ENCODE peak calls at places on chromosomes 13 and 19, in five cellular contexts. T, O, Y, D and P are unnamed samples. For H3K27me3, the result is how much of the 10 kb centered on the place peaks cover.

GRCh38 chr19:35733180-35734125 is 8.8 kb downstream of the IGFLR1 start:
- DNase-seq in T (no peak), O (no peak), Y (no peak), D (no peak), P (no peak)

GRCh38 chr19:33622809-33623511 is 1.2 kb downstream of the CHST8 start:
- DNase-seq in T (no peak), O (no peak), Y (no peak), D (no peak), P (no peak)

GRCh38 chr13:31476266-31476665 is 263.1 kb upstream of the RXFP2 start:
- DNase-seq in T (no peak), O (peak), Y (no peak), D (no peak), P (no peak)

GRCh38 chr19:48445256-48445605 is 552 bp upstream of the GRWD1 start:
- DNase-seq in T (no peak), O (peak), Y (no peak), D (no peak), P (peak)

GRCh38 chr13:31461923-31462322 is 262.1 kb downstream of the B3GLCT start:
- DNase-seq in T (no peak), O (no peak), Y (no peak), D (no peak), P (no peak)

GRCh38 chr13:75264611-75265010 is 217.4 kb downstream of the TBC1D4 start:
- DNase-seq in T (no peak), O (no peak), Y (no peak), D (no peak), P (no peak)

GRCh38 chr13:111554539-111555267 is 234.3 kb downstream of the TEX29 start:
- DNase-seq in T (no peak), O (no peak), Y (no peak), D (no peak), P (no peak)

GRCh38 chr19:8204961-8205360 is 4.2 kb upstream of the CERS4 start:
- DNase-seq in T (no peak), O (no peak), Y (no peak), D (no peak), P (no peak)

GRCh38 chr19:58059003-58059671 is at the start of gene ZNF135:
- DNase-seq in T (peak), O (peak), Y (peak), D (peak), P (peak)

GRCh38 chr19:56139847-56140582 is 1.1 kb upstream of the ZNF444 start:
- DNase-seq in T (no peak), O (no peak), Y (no peak), D (no peak), P (no peak)

GRCh38 chr19:6222884-6223283 is 56.9 kb downstream of the MLLT1 start:
- DNase-seq in T (no peak), O (no peak), Y (no peak), D (no peak), P (peak)

GRCh38 chr13:91623151-91623550 is 224.7 kb downstream of the GPC5 start:
- DNase-seq in T (no peak), O (no peak), Y (no peak), D (no peak), P (no peak)

GRCh38 chr13:51801631-51802099 is 2.3 kb downstream of the DHRS12 start:
- DNase-seq in T (peak), O (no peak), Y (peak), D (peak), P (no peak)

GRCh38 chr13:19927117-19927734 is 31.3 kb upstream of the ZMYM2 start:
- DNase-seq in T (no peak), O (peak), Y (no peak), D (no peak), P (peak)

GRCh38 chr19:48873476-48874308 is 1.5 kb downstream of the PPP1R15A start:
- DNase-seq in T (no peak), O (peak), Y (no peak), D (no peak), P (no peak)

GRCh38 chr13:35347679-35348205 is 128.7 kb downstream of the MAB21L1 start:
- DNase-seq in T (no peak), O (no peak), Y (no peak), D (no peak), P (no peak)

GRCh38 chr19:38686530-38686888 is 39.1 kb downstream of the ACTN4 start:
- DNase-seq in T (no peak), O (no peak), Y (no peak), D (no peak), P (no peak)

GRCh38 chr13:103044054-103044453 is 22.2 kb downstream of the SLC10A2 start:
- DNase-seq in T (no peak), O (no peak), Y (no peak), D (no peak), P (peak)

GRCh38 chr13:19967619-19968018 is 9.1 kb downstream of the ZMYM2 start:
- DNase-seq in T (no peak), O (no peak), Y (no peak), D (no peak), P (no peak)

GRCh38 chr19:49333426-49334288 is 1.5 kb upstream of the CD37 start:
- DNase-seq in T (peak), O (peak), Y (no peak), D (no peak), P (peak)

GRCh38 chr13:73334459-73334858 is 275.7 kb downstream of the KLF5 start:
- DNase-seq in T (no peak), O (no peak), Y (no peak), D (no peak), P (peak)

GRCh38 chr19:1087813-1088418 is 7.3 kb downstream of the POLR2E start:
- DNase-seq in T (no peak), O (no peak), Y (no peak), D (no peak), P (no peak)

GRCh38 chr13:97506511-97506910 is 72.5 kb downstream of the RAP2A start:
- DNase-seq in T (no peak), O (peak), Y (no peak), D (no peak), P (no peak)

GRCh38 chr13:106212436-106213010 is 322.9 kb downstream of the EFNB2 start:
- DNase-seq in T (no peak), O (no peak), Y (no peak), D (no peak), P (no peak)

GRCh38 chr19:40424637-40425449 is 949 bp downstream of the SERTAD1 start:
- DNase-seq in T (no peak), O (peak), Y (no peak), D (no peak), P (no peak)

GRCh38 chr19:23698711-23699520 is 11.9 kb upstream of the ZNF675 start:
- DNase-seq in T (no peak), O (no peak), Y (no peak), D (no peak), P (peak)

GRCh38 chr13:110302986-110303385 is 4.0 kb downstream of the COL4A1 start:
- DNase-seq in T (no peak), O (no peak), Y (no peak), D (no peak), P (no peak)

GRCh38 chr13:103351035-103351828 is 285.0 kb upstream of the SLC10A2 start:
- DNase-seq in T (no peak), O (peak), Y (no peak), D (no peak), P (no peak)

GRCh38 chr19:14439014-14439413 is 5.9 kb downstream of the PKN1 start:
- DNase-seq in T (no peak), O (no peak), Y (no peak), D (no peak), P (no peak)

GRCh38 chr13:71866173-71867091 is 572 bp downstream of the DACH1 start:
- DNase-seq in T (no peak), O (peak), Y (no peak), D (peak), P (no peak)

GRCh38 chr19:55539082-55539715 is 2.3 kb upstream of the SBK2 start:
- DNase-seq in T (no peak), O (no peak), Y (no peak), D (no peak), P (no peak)

GRCh38 chr13:45142440-45143345 is 22.4 kb downstream of the GTF2F2 start:
- DNase-seq in T (no peak), O (no peak), Y (no peak), D (no peak), P (peak)

GRCh38 chr13:71218960-71219359 is 648.0 kb downstream of the DACH1 start:
- DNase-seq in T (no peak), O (no peak), Y (no peak), D (no peak), P (peak)

GRCh38 chr19:45638930-45639729 is at the start of gene EML2:
- DNase-seq in T (peak), O (peak), Y (peak), D (peak), P (peak)

GRCh38 chr19:45636902-45637301 is 2.3 kb downstream of the EML2 start:
- DNase-seq in T (no peak), O (no peak), Y (no peak), D (no peak), P (no peak)

GRCh38 chr19:45636275-45636674 is 2.9 kb downstream of the EML2 start:
- DNase-seq in T (no peak), O (no peak), Y (no peak), D (no peak), P (no peak)

GRCh38 chr19:45640849-45641273 is 1.7 kb upstream of the EML2 start:
- DNase-seq in T (no peak), O (no peak), Y (peak), D (peak), P (peak)

GRCh38 chr19:45637890-45638667 is 1.1 kb downstream of the EML2 start:
- DNase-seq in T (no peak), O (peak), Y (no peak), D (no peak), P (peak)
- H3K4me3 ChIP-seq in T (peak), O (peak), Y (no peak), D (no peak), P (peak)

GRCh38 chr19:18419195-18419698 is at the start of gene SSBP4:
- DNase-seq in T (peak), O (peak), Y (no peak), D (peak), P (no peak)

GRCh38 chr19:18418034-18418724 is 1.0 kb upstream of the SSBP4 start:
- DNase-seq in T (peak), O (no peak), Y (no peak), D (peak), P (no peak)

GRCh38 chr19:18419699-18420460 is 682 bp downstream of the SSBP4 start:
- DNase-seq in T (peak), O (peak), Y (no peak), D (peak), P (no peak)

GRCh38 chr19:18417250-18418033 is 1.8 kb upstream of the SSBP4 start:
- DNase-seq in T (peak), O (peak), Y (no peak), D (peak), P (no peak)

DNA sequence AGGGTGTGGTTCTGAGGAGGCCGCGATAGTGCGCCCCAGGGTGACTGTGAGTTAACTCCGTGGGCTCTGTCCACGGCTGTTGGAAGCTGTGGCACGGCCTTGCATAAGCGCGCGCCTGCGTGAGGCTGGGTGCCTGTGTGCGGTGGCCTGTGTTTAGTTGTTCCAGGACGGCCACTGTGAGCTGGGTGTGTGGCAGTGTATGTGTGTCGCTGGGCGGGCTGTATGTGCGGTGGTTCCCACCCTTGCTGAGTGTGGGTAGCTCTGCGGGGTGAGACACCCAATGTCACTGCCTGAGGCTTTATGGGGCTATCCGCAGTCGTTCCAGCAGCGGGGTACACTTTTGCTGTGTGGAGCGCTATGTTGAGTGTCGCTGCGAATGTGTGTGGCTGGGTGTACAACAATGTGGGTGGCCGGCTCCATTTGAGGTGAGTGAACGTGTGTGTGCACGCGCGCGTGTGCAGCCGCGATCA is 438 bp upstream of the SSBP4 start:
- DNase-seq in T (peak), O (no peak), Y (no peak), D (peak), P (no peak)
- H3K27me3 ChIP-seq in T (under half), O (under half), Y (under half), D (under half), P (under half)

GRCh38 chr13:101749584-101749983 is 297.1 kb downstream of the ITGBL1 start:
- DNase-seq in T (no peak), O (no peak), Y (no peak), D (no peak), P (no peak)
- H3K4me3 ChIP-seq in T (no peak), O (no peak), Y (no peak), D (no peak), P (no peak)

GRCh38 chr19:4582112-4582553 is 22.6 kb upstream of the SEMA6B start:
- DNase-seq in T (no peak), O (no peak), Y (no peak), D (no peak), P (no peak)
- H3K27me3 ChIP-seq in T (half or more), O (half or more), Y (under half), D (under half), P (under half)